ENCODE peak calls at places on chromosomes 2 and 18, in seven cellular contexts. One of them, this sample, is unnamed.

GRCh38 chr2:84417453-84417852 is 41.6 kb downstream of the SUCLG1 start:
- DNase-seq in OCI-LY7: no peak
- DNase-seq in body of pancreas: no peak
- DNase-seq in pancreas: no peak
- DNase-seq in endothelial cell of umbilical vein: no peak
- DNase-seq in GM12878: no peak
- DNase-seq in heart left ventricle: no peak
- DNase-seq in this sample: no peak

GRCh38 chr18:76131738-76132137 is 363.3 kb downstream of the ZNF516 start:
- DNase-seq in body of pancreas: no peak
- DNase-seq in endothelial cell of umbilical vein: no peak
- DNase-seq in OCI-LY7: no peak
- DNase-seq in heart left ventricle: no peak
- DNase-seq in GM12878: no peak
- DNase-seq in pancreas: no peak
- DNase-seq in this sample: no peak

GRCh38 chr2:85236107-85236506 is 91.7 kb downstream of the TGOLN2 start:
- DNase-seq in heart left ventricle: no peak
- DNase-seq in OCI-LY7: no peak
- DNase-seq in body of pancreas: no peak
- DNase-seq in endothelial cell of umbilical vein: no peak
- DNase-seq in GM12878: no peak
- DNase-seq in pancreas: no peak
- DNase-seq in this sample: no peak

GRCh38 chr2:192544371-192544955 is 349.7 kb upstream of the TMEFF2 start:
- DNase-seq in GM12878: no peak
- DNase-seq in body of pancreas: no peak
- DNase-seq in heart left ventricle: no peak
- DNase-seq in pancreas: no peak
- DNase-seq in endothelial cell of umbilical vein: no peak
- DNase-seq in OCI-LY7: no peak
- DNase-seq in this sample: no peak

GRCh38 chr2:11180653-11181052 is 25.4 kb downstream of the SLC66A3 start:
- DNase-seq in GM12878: no peak
- DNase-seq in heart left ventricle: no peak
- DNase-seq in endothelial cell of umbilical vein: no peak
- DNase-seq in body of pancreas: no peak
- DNase-seq in pancreas: no peak
- DNase-seq in OCI-LY7: no peak
- DNase-seq in this sample: no peak

GRCh38 chr2:164675698-164676097 is 54.4 kb upstream of the GRB14 start:
- DNase-seq in endothelial cell of umbilical vein: no peak
- DNase-seq in OCI-LY7: no peak
- DNase-seq in pancreas: no peak
- DNase-seq in heart left ventricle: peak; percentile 37
- DNase-seq in body of pancreas: no peak
- DNase-seq in GM12878: no peak
- DNase-seq in this sample: no peak

GRCh38 chr18:59783138-59783537 is 85.9 kb upstream of the CCBE1 start:
- DNase-seq in body of pancreas: no peak
- DNase-seq in endothelial cell of umbilical vein: peak; percentile 30
- DNase-seq in pancreas: no peak
- DNase-seq in GM12878: peak; percentile 9
- DNase-seq in OCI-LY7: peak; percentile 51
- DNase-seq in heart left ventricle: no peak
- DNase-seq in this sample: no peak

GRCh38 chr2:225056330-225057073 is 14.2 kb upstream of the DOCK10 start:
- DNase-seq in OCI-LY7: no peak
- DNase-seq in GM12878: no peak
- DNase-seq in body of pancreas: no peak
- DNase-seq in pancreas: no peak
- DNase-seq in heart left ventricle: no peak
- DNase-seq in endothelial cell of umbilical vein: peak; percentile 28
- DNase-seq in this sample: no peak

GRCh38 chr2:68287580-68288441 is 31.9 kb downstream of the CNRIP1 start:
- DNase-seq in OCI-LY7: no peak
- DNase-seq in GM12878: no peak
- DNase-seq in endothelial cell of umbilical vein: peak; percentile 3
- DNase-seq in body of pancreas: no peak
- DNase-seq in pancreas: no peak
- DNase-seq in heart left ventricle: peak; percentile 53
- DNase-seq in this sample: no peak

GRCh38 chr2:99572380-99572779 is 82.6 kb upstream of the REV1 start:
- DNase-seq in heart left ventricle: no peak
- DNase-seq in endothelial cell of umbilical vein: no peak
- DNase-seq in body of pancreas: no peak
- DNase-seq in GM12878: no peak
- DNase-seq in OCI-LY7: no peak
- DNase-seq in pancreas: no peak
- DNase-seq in this sample: no peak

GRCh38 chr2:203623616-203624015 is 82.8 kb upstream of the CD28 start:
- DNase-seq in GM12878: no peak
- DNase-seq in heart left ventricle: no peak
- DNase-seq in body of pancreas: no peak
- DNase-seq in pancreas: no peak
- DNase-seq in endothelial cell of umbilical vein: no peak
- DNase-seq in OCI-LY7: no peak
- DNase-seq in this sample: no peak

GRCh38 chr2:214341636-214342035 is 69.2 kb upstream of the VWC2L start:
- DNase-seq in heart left ventricle: no peak
- DNase-seq in GM12878: no peak
- DNase-seq in OCI-LY7: no peak
- DNase-seq in endothelial cell of umbilical vein: no peak
- DNase-seq in body of pancreas: no peak
- DNase-seq in pancreas: no peak
- DNase-seq in this sample: no peak

GRCh38 chr2:55014962-55015939 is 35.0 kb downstream of the RTN4 start:
- DNase-seq in OCI-LY7: peak; percentile 71
- DNase-seq in body of pancreas: peak; percentile 69
- DNase-seq in GM12878: no peak
- DNase-seq in pancreas: no peak
- DNase-seq in heart left ventricle: peak; percentile 29
- DNase-seq in endothelial cell of umbilical vein: peak; percentile 72
- DNase-seq in this sample: no peak

GRCh38 chr2:169734172-169734847 is 678 bp downstream of the KLHL23 start:
- DNase-seq in body of pancreas: peak; percentile 24
- DNase-seq in OCI-LY7: no peak
- DNase-seq in pancreas: peak; percentile 68
- DNase-seq in endothelial cell of umbilical vein: peak; percentile 36
- DNase-seq in GM12878: no peak
- DNase-seq in heart left ventricle: no peak
- DNase-seq in this sample: no peak

GRCh38 chr2:72847916-72848315 is 22.1 kb upstream of the EXOC6B start:
- DNase-seq in heart left ventricle: no peak
- DNase-seq in endothelial cell of umbilical vein: no peak
- DNase-seq in GM12878: no peak
- DNase-seq in pancreas: no peak
- DNase-seq in body of pancreas: no peak
- DNase-seq in OCI-LY7: no peak
- DNase-seq in this sample: no peak

GRCh38 chr2:109690457-109690821 is 76.3 kb downstream of the SOWAHC start:
- DNase-seq in heart left ventricle: no peak
- DNase-seq in GM12878: no peak
- DNase-seq in body of pancreas: no peak
- DNase-seq in OCI-LY7: no peak
- DNase-seq in endothelial cell of umbilical vein: no peak
- DNase-seq in pancreas: no peak
- DNase-seq in this sample: no peak

GRCh38 chr2:239143858-239144712 is 256.7 kb downstream of the HDAC4 start:
- DNase-seq in endothelial cell of umbilical vein: peak; percentile 37
- DNase-seq in body of pancreas: peak; percentile 21
- DNase-seq in heart left ventricle: no peak
- DNase-seq in GM12878: no peak
- DNase-seq in pancreas: peak; percentile 41
- DNase-seq in OCI-LY7: peak; percentile 47
- DNase-seq in this sample: no peak

GRCh38 chr2:38190542-38191218 is 114.7 kb upstream of the CYP1B1 start:
- DNase-seq in body of pancreas: no peak
- DNase-seq in endothelial cell of umbilical vein: no peak
- DNase-seq in OCI-LY7: no peak
- DNase-seq in GM12878: no peak
- DNase-seq in pancreas: no peak
- DNase-seq in heart left ventricle: no peak
- DNase-seq in this sample: no peak

GRCh38 chr2:44952143-44952805 is 10.8 kb downstream of the SIX3 start:
- DNase-seq in GM12878: no peak
- DNase-seq in body of pancreas: peak; percentile 55
- DNase-seq in heart left ventricle: no peak
- DNase-seq in pancreas: no peak
- DNase-seq in OCI-LY7: peak; percentile 26
- DNase-seq in endothelial cell of umbilical vein: peak; percentile 72
- DNase-seq in this sample: no peak

GRCh38 chr2:10755621-10756020 is 34.2 kb downstream of the ATP6V1C2 start:
- DNase-seq in OCI-LY7: no peak
- DNase-seq in endothelial cell of umbilical vein: no peak
- DNase-seq in GM12878: no peak
- DNase-seq in body of pancreas: no peak
- DNase-seq in pancreas: no peak
- DNase-seq in heart left ventricle: no peak
- DNase-seq in this sample: no peak

GRCh38 chr2:164896226-164896625 is 54.6 kb upstream of the COBLL1 start:
- DNase-seq in body of pancreas: no peak
- DNase-seq in GM12878: no peak
- DNase-seq in OCI-LY7: no peak
- DNase-seq in heart left ventricle: no peak
- DNase-seq in endothelial cell of umbilical vein: no peak
- DNase-seq in pancreas: no peak
- DNase-seq in this sample: no peak

GRCh38 chr2:223532161-223532560 is 70.0 kb downstream of the SCG2 start:
- DNase-seq in GM12878: no peak
- DNase-seq in pancreas: no peak
- DNase-seq in OCI-LY7: no peak
- DNase-seq in endothelial cell of umbilical vein: no peak
- DNase-seq in heart left ventricle: no peak
- DNase-seq in body of pancreas: no peak
- DNase-seq in this sample: no peak

GRCh38 chr2:229348135-229348534 is 77.0 kb upstream of the PID1 start:
- DNase-seq in heart left ventricle: no peak
- DNase-seq in endothelial cell of umbilical vein: no peak
- DNase-seq in pancreas: no peak
- DNase-seq in OCI-LY7: no peak
- DNase-seq in GM12878: no peak
- DNase-seq in body of pancreas: no peak
- DNase-seq in this sample: no peak

GRCh38 chr2:218397502-218398436 is 1.9 kb upstream of the CTDSP1 start:
- DNase-seq in OCI-LY7: peak; percentile 73
- DNase-seq in pancreas: peak; percentile 90
- DNase-seq in body of pancreas: peak; percentile 80
- DNase-seq in endothelial cell of umbilical vein: peak; percentile 57
- DNase-seq in GM12878: peak; percentile 46
- DNase-seq in heart left ventricle: peak; percentile 92
- DNase-seq in this sample: peak; percentile 46

GRCh38 chr18:78576967-78577366 is 402.7 kb upstream of the SALL3 start:
- DNase-seq in OCI-LY7: no peak
- DNase-seq in GM12878: no peak
- DNase-seq in heart left ventricle: no peak
- DNase-seq in endothelial cell of umbilical vein: no peak
- DNase-seq in pancreas: no peak
- DNase-seq in body of pancreas: no peak
- DNase-seq in this sample: no peak

GRCh38 chr18:78579449-78579848 is 400.2 kb upstream of the SALL3 start:
- DNase-seq in pancreas: no peak
- DNase-seq in body of pancreas: no peak
- DNase-seq in GM12878: no peak
- DNase-seq in endothelial cell of umbilical vein: no peak
- DNase-seq in heart left ventricle: no peak
- DNase-seq in OCI-LY7: no peak
- DNase-seq in this sample: no peak

GRCh38 chr18:78571831-78572347 is 407.7 kb upstream of the SALL3 start:
- DNase-seq in heart left ventricle: no peak
- DNase-seq in GM12878: no peak
- DNase-seq in OCI-LY7: no peak
- DNase-seq in pancreas: no peak
- DNase-seq in endothelial cell of umbilical vein: no peak
- DNase-seq in body of pancreas: no peak
- DNase-seq in this sample: no peak

GRCh38 chr18:78571063-78571785 is 408.4 kb upstream of the SALL3 start:
- DNase-seq in body of pancreas: no peak
- DNase-seq in endothelial cell of umbilical vein: no peak
- DNase-seq in pancreas: no peak
- DNase-seq in OCI-LY7: no peak
- DNase-seq in heart left ventricle: no peak
- DNase-seq in GM12878: no peak
- DNase-seq in this sample: no peak

GRCh38 chr18:78573773-78574172 is 405.8 kb upstream of the SALL3 start:
- DNase-seq in heart left ventricle: no peak
- DNase-seq in body of pancreas: no peak
- DNase-seq in OCI-LY7: no peak
- DNase-seq in GM12878: no peak
- DNase-seq in endothelial cell of umbilical vein: no peak
- DNase-seq in pancreas: no peak
- DNase-seq in this sample: no peak
- H3K9me3 ChIP-seq in heart left ventricle: peaks cover 13% of the 10 kb centered on the region
- H3K9me3 ChIP-seq in body of pancreas: peaks cover 15% of the 10 kb centered on the region
- H3K9me3 ChIP-seq in OCI-LY7: no peaks in the 10 kb centered on the region
- H3K9me3 ChIP-seq in GM12878: no peaks in the 10 kb centered on the region
- H3K9me3 ChIP-seq in endothelial cell of umbilical vein: peaks cover 3% of the 10 kb centered on the region
- H3K9me3 ChIP-seq in pancreas: no peaks in the 10 kb centered on the region
- H3K9me3 ChIP-seq in this sample: no peaks in the 10 kb centered on the region

GRCh38 chr18:14970027-14970426 is 222.1 kb downstream of the ANKRD30B start:
- DNase-seq in heart left ventricle: no peak
- DNase-seq in pancreas: no peak
- DNase-seq in endothelial cell of umbilical vein: no peak
- DNase-seq in body of pancreas: no peak
- DNase-seq in GM12878: no peak
- DNase-seq in OCI-LY7: no peak
- DNase-seq in this sample: no peak
- H3K9me3 ChIP-seq in heart left ventricle: no peaks in the 10 kb centered on the region
- H3K9me3 ChIP-seq in pancreas: no peaks in the 10 kb centered on the region
- H3K9me3 ChIP-seq in endothelial cell of umbilical vein: no peaks in the 10 kb centered on the region
- H3K9me3 ChIP-seq in body of pancreas: no peaks in the 10 kb centered on the region
- H3K9me3 ChIP-seq in GM12878: no peaks in the 10 kb centered on the region
- H3K9me3 ChIP-seq in OCI-LY7: no peaks in the 10 kb centered on the region
- H3K9me3 ChIP-seq in this sample: no peaks in the 10 kb centered on the region

DNA sequence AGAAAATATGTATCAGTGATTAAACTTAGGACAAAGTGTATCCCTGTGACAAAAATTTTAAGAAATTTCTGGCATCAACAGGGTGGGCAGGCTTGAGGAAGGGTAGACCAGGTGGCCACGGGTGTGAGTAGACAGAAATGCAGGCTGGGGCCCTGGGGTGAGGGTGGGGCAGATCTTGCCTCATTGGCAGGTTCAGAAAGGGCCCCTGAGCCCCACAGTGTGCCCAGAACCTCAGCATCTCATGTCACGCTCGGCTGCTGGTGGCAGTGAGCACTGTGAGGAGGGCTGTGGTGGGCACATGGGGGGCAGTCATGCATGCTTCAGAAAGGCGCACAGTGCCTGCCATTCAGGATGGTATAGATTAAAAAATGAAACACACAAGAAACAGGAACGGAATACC is 7.6 kb upstream of the ASB18 start:
- DNase-seq in GM12878: no peak
- DNase-seq in pancreas: no peak
- DNase-seq in body of pancreas: no peak
- DNase-seq in heart left ventricle: no peak
- DNase-seq in endothelial cell of umbilical vein: no peak
- DNase-seq in OCI-LY7: no peak
- DNase-seq in this sample: no peak
- H3K9me3 ChIP-seq in GM12878: peaks cover 2% of the 10 kb centered on the region
- H3K9me3 ChIP-seq in pancreas: no peaks in the 10 kb centered on the region
- H3K9me3 ChIP-seq in body of pancreas: peaks cover 7% of the 10 kb centered on the region
- H3K9me3 ChIP-seq in heart left ventricle: no peaks in the 10 kb centered on the region
- H3K9me3 ChIP-seq in endothelial cell of umbilical vein: no peaks in the 10 kb centered on the region
- H3K9me3 ChIP-seq in OCI-LY7: no peaks in the 10 kb centered on the region
- H3K9me3 ChIP-seq in this sample: no peaks in the 10 kb centered on the region

GRCh38 chr2:14479486-14479885 is 153.0 kb upstream of the LRATD1 start:
- DNase-seq in endothelial cell of umbilical vein: no peak
- DNase-seq in pancreas: no peak
- DNase-seq in body of pancreas: no peak
- DNase-seq in OCI-LY7: no peak
- DNase-seq in GM12878: no peak
- DNase-seq in heart left ventricle: no peak
- DNase-seq in this sample: no peak
- H3K9me3 ChIP-seq in endothelial cell of umbilical vein: peaks cover 4% of the 10 kb centered on the region
- H3K9me3 ChIP-seq in pancreas: no peaks in the 10 kb centered on the region
- H3K9me3 ChIP-seq in body of pancreas: no peaks in the 10 kb centered on the region
- H3K9me3 ChIP-seq in OCI-LY7: no peaks in the 10 kb centered on the region
- H3K9me3 ChIP-seq in GM12878: no peaks in the 10 kb centered on the region
- H3K9me3 ChIP-seq in heart left ventricle: no peaks in the 10 kb centered on the region
- H3K9me3 ChIP-seq in this sample: no peaks in the 10 kb centered on the region

This sample was measured in T-helper 17 cell.